ENCODE peak calls at places on chromosome 3, in six cellular contexts. B is A549, K is LNCaP clone FGC, V is AG10803, W is astrocyte of the cerebellum, F is AG09309. J is an unnamed sample.

GRCh38 chr3:171234298-171235020 is 207.9 kb upstream of the SLC2A2 start:
- DNase-seq in B (no peak), K (no peak), V (no peak), W (no peak), F (no peak), J (no peak)

GRCh38 chr3:179806177-179806576 is 153.3 kb downstream of the USP13 start:
- DNase-seq in B (no peak), K (no peak), V (peak; percentile 33), W (no peak), F (peak; percentile 16), J (peak; percentile 73)

GRCh38 chr3:77370413-77370812 is 330.5 kb downstream of the ROBO2 start:
- DNase-seq in B (no peak), K (peak; percentile 7), V (peak; percentile 42), W (peak; percentile 80), F (peak; percentile 41), J (peak; percentile 44)

GRCh38 chr3:32522682-32523081 is 20.0 kb upstream of the CMTM6 start:
- DNase-seq in B (no peak), K (no peak), V (no peak), W (no peak), F (no peak), J (no peak)

GRCh38 chr3:30702521-30703404 is 96.4 kb downstream of the TGFBR2 start:
- DNase-seq in B (no peak), K (no peak), V (no peak), W (no peak), F (no peak), J (no peak)

GRCh38 chr3:38386992-38387750 is 40.6 kb downstream of the XYLB start:
- DNase-seq in B (no peak), K (no peak), V (no peak), W (no peak), F (no peak), J (no peak)

GRCh38 chr3:152174876-152175575 is 93.7 kb upstream of the MBNL1 start:
- DNase-seq in B (no peak), K (no peak), V (no peak), W (no peak), F (no peak), J (no peak)

GRCh38 chr3:39453134-39453533 is 14.3 kb upstream of the MOBP start:
- DNase-seq in B (no peak), K (no peak), V (no peak), W (no peak), F (no peak), J (no peak)

GRCh38 chr3:134640378-134640777 is 10.4 kb downstream of the KY start:
- DNase-seq in B (no peak), K (no peak), V (no peak), W (no peak), F (no peak), J (no peak)

GRCh38 chr3:151034303-151034702 is 51.2 kb upstream of the MED12L start:
- DNase-seq in B (no peak), K (no peak), V (no peak), W (no peak), F (no peak), J (no peak)

GRCh38 chr3:142209655-142210054 is 15.7 kb downstream of the GK5 start:
- DNase-seq in B (no peak), K (no peak), V (peak; percentile 83), W (peak; percentile 80), F (peak; percentile 61), J (peak; percentile 72)

DNA sequence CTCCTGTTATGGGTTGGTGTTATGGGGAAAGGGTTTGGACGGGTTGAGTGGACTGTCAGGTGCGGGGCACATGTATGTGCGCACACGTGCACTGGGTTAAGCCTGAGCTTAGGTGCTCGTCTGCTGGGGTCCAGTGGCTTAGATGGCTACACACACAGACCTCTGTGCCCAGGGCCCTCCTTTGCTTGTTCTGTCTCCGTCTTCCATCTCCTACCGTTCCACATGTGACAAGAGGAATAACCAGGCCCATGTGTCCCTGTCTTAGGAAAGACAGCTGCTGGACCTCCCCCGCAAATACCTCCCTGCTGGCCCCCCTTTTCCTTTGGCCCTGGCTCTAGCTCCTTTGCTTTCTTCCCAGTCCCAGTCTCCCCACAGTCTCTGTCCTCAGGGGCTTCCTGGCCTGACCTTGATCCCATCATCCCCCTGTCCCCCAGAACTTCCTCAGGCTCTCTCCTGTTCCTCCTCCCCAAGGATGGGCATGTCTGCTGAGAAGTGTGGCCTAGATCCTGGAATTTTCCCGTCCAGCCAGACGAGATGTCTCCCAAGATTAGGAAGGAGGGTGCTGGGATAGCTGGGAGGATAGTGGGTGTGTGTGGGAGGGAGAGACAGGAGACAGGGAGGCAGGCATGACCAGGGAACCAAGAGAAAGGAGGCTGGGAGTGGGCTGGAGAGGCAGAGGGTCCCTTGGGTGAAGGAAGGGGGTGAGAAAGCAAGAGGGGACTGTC is 805 bp upstream of the THPO start:
- DNase-seq in B (no peak), K (no peak), V (no peak), W (no peak), F (no peak), J (no peak)
- H3K4me3 ChIP-seq in B (no peak overlapping the region), K (no peak overlapping the region), V (no peak overlapping the region), W (no peak overlapping the region), F (no peak overlapping the region), J (no peak overlapping the region)

DNA sequence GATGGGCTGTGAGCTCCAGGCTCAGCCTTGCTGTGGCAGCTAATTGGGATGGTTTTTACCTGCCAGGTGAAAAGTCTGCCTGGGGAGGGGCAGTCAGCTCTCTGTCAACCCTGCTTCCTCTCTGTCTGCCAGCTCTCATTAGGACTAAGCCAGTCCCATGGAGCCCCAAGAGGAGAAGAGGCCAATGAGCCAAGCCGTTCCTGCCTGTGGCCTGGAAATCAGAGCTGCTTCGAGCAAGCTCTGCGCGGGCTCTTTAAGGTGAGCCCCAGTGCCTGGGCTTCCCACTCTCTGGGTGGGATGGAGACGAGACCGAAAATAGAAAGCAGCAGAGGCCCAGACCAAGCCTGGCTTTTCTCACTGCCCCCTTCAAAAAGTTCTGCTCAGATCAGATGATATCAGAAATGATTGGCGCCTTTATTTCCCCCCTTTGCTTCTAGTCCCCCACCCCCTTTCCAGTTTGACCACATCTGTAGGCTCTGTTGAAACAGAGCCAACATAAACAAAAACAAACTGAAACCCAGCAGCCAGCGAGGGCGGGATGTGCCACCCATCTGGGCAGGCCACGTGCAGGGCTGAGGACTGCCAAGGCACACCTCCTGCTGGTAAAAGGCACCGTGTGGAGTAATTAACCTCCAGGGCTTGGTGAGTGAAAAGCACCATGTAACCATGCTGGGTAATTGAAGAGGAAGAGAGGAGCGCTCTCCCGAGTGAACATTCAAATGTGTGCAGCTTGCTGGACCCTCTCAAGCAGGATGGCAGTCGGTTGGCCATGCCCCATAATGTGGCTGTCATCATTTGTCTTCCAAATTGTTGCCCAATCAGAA is 471.0 kb upstream of the PROK2 start:
- DNase-seq in B (no peak), K (peak; percentile 56), V (no peak), W (no peak), F (no peak), J (no peak)
- H3K4me3 ChIP-seq in B (no peak overlapping the region), K (no peak overlapping the region), V (no peak overlapping the region), W (no peak overlapping the region), F (no peak overlapping the region), J (no peak overlapping the region)

GRCh38 chr3:175526609-175527280 is 667.6 kb downstream of the NAALADL2 start:
- DNase-seq in B (no peak), K (no peak), V (no peak), W (no peak), F (no peak), J (no peak)

DNA sequence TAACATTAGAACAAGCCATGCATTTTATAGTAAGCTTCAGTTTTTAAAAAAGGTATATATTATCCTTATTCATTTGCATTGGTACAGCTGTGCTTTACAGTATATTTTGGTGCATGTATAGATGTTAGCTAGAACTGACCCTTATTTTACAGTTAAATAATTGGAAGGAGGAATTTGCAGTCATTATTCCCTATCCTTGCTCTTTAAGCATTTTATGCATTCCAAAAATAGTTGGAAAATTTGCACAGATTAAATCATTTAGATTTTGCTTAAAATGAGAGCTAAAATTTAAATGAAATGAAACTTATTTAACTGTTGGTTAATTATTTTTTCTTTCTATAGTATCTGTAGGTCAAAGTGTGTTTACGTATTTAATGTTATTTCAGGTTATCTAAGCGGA is 667.1 kb downstream of the NAALADL2 start:
- DNase-seq in B (no peak), K (no peak), V (no peak), W (no peak), F (no peak), J (no peak)
- H3K4me3 ChIP-seq in B (peak overlapping the region; percentile 36), K (no peak overlapping the region), V (peak overlapping the region; percentile 52), W (peak overlapping the region; percentile 36), F (peak overlapping the region; percentile 29), J (peak overlapping the region; percentile 39)

GRCh38 chr3:36989568-36989967 is 3.4 kb downstream of the EPM2AIP1 start:
- DNase-seq in B (no peak), K (no peak), V (no peak), W (no peak), F (no peak), J (no peak)
- H3K4me3 ChIP-seq in B (no peak overlapping the region), K (no peak overlapping the region), V (no peak overlapping the region), W (peak overlapping the region; percentile 9), F (no peak overlapping the region), J (no peak overlapping the region)

GRCh38 chr3:43181202-43181910 is 75.5 kb upstream of the POMGNT2 start:
- DNase-seq in B (no peak), K (no peak), V (no peak), W (no peak), F (no peak), J (no peak)

GRCh38 chr3:43176666-43177065 is 70.8 kb upstream of the POMGNT2 start:
- DNase-seq in B (no peak), K (no peak), V (peak; percentile 29), W (no peak), F (no peak), J (no peak)

GRCh38 chr3:43177092-43177491 is 71.2 kb upstream of the POMGNT2 start:
- DNase-seq in B (no peak), K (no peak), V (no peak), W (no peak), F (no peak), J (no peak)

GRCh38 chr3:43180027-43180426 is 74.1 kb upstream of the POMGNT2 start:
- DNase-seq in B (no peak), K (no peak), V (peak; percentile 68), W (no peak), F (peak; percentile 51), J (peak; percentile 96)

DNA sequence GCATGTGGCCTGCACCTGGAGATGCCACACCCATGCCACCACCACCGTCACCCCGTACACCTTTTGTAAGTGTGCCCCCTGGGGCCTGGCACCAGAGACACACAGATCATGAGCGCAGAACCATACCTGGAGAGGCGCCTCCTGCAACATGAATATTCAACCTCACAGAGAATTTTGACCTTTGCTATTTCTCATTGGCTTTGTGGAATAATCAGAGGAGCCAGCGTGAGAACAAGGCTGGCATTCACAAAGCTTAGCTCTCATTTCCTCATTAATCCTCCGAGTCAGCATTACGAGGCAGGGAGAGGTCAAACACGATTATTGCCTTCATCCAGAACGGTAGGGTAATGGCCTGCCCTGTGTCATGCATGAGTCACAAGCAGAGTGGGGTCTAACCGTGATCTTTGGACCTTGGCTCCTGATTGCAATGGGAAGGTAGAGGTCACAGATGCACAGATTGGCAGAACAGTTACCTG is 73.0 kb upstream of the POMGNT2 start:
- DNase-seq in B (peak; percentile 7), K (no peak), V (peak; percentile 21), W (no peak), F (peak; percentile 29), J (peak; percentile 69)
- H3K4me3 ChIP-seq in B (no peak overlapping the region), K (no peak overlapping the region), V (no peak overlapping the region), W (no peak overlapping the region), F (no peak overlapping the region), J (no peak overlapping the region)

GRCh38 chr3:37245003-37245402 is 70.6 kb upstream of the LRRFIP2 start:
- DNase-seq in B (no peak), K (peak; percentile 17), V (no peak), W (no peak), F (no peak), J (no peak)
- H3K4me3 ChIP-seq in B (peak overlapping the region; percentile 86), K (peak overlapping the region; percentile 88), V (peak overlapping the region; percentile 85), W (peak overlapping the region; percentile 95), F (peak overlapping the region; percentile 91), J (peak overlapping the region; percentile 61)

J was measured in skeletal muscle cell.